ENCODE peak calls at places on chromosomes 1 and 21, in four cellular contexts. G is ovary, J is prostate gland, I is heart right ventricle. X is an unnamed sample.

GRCh38 chr1:61191140-61191720 is 108.9 kb downstream of the NFIA start:
- DNase-seq in I (no peak), J (no peak), G (no peak), X (no peak)

GRCh38 chr1:121558514-121558913 is 373.7 kb downstream of the SRGAP2C start:
- DNase-seq in G (no peak), J (no peak), I (no peak), X (peak; percentile 73)

GRCh38 chr1:77275194-77275593 is 6.6 kb upstream of the AK5 start:
- DNase-seq in I (no peak), G (no peak), J (no peak), X (no peak)

GRCh38 chr1:155209373-155209721 is 852 bp downstream of the MTX1 start:
- DNase-seq in J (no peak), I (no peak), G (no peak), X (no peak)

GRCh38 chr1:55421317-55421716 is 206.2 kb upstream of the USP24 start:
- DNase-seq in G (no peak), J (no peak), I (no peak), X (peak; percentile 60)

GRCh38 chr1:100699744-100700143 is 19.8 kb upstream of the VCAM1 start:
- DNase-seq in I (no peak), G (no peak), J (no peak), X (peak; percentile 38)

GRCh38 chr21:44929799-44930542 is 9.3 kb upstream of the ITGB2 start:
- DNase-seq in J (no peak), G (no peak), I (no peak), X (no peak)

GRCh38 chr21:45533731-45534571 is 8.3 kb downstream of the SLC19A1 start:
- DNase-seq in I (peak; percentile 35), G (peak; percentile 21), J (no peak), X (no peak)

GRCh38 chr1:66248257-66248656 is 285.7 kb upstream of the SGIP1 start:
- DNase-seq in G (no peak), I (no peak), J (no peak), X (no peak)

GRCh38 chr1:159944623-159945455 is 574 bp downstream of the IGSF9 start:
- DNase-seq in I (no peak), G (no peak), J (no peak), X (no peak)

GRCh38 chr1:152380932-152381331 is 21.1 kb upstream of the FLG2 start:
- DNase-seq in G (no peak), J (no peak), I (no peak), X (no peak)
- H3K9me3 ChIP-seq in G (no peaks in the 10 kb centered on the region), J (no peaks in the 10 kb centered on the region), I (no peaks in the 10 kb centered on the region), X (no peaks in the 10 kb centered on the region)

GRCh38 chr1:231419738-231420298 is 2.3 kb downstream of the EGLN1 start:
- DNase-seq in I (no peak), G (no peak), J (no peak), X (no peak)

GRCh38 chr1:231417503-231417902 is 4.6 kb downstream of the EGLN1 start:
- DNase-seq in J (no peak), G (no peak), I (no peak), X (no peak)

GRCh38 chr1:231418101-231418740 is 3.9 kb downstream of the EGLN1 start:
- DNase-seq in I (no peak), J (no peak), G (no peak), X (peak; percentile 85)

GRCh38 chr1:231419147-231419546 is 2.9 kb downstream of the EGLN1 start:
- DNase-seq in J (no peak), I (no peak), G (no peak), X (peak; percentile 22)

DNA sequence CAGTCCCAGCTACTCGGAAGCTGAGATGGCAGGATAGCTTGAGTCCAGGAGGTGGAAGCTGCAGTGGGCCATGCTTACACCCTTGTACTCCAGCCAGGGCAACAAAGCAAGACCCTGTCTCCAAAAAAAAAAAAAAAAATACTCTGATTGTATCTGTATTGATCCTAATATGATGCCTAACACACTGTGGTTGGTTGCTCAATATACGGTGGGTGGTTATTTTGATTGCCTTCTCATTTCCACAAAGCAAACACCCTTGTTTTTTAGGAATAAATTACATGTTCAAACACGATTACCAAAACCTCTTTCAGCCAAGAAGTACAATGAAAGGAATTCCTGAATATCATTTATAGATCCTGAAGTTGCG is 3.4 kb downstream of the EGLN1 start:
- DNase-seq in I (no peak), G (no peak), J (no peak), X (no peak)
- H3K4me1 ChIP-seq in I (peaks cover 61% of the 10 kb centered on the region), G (peaks cover 16% of the 10 kb centered on the region), J (peaks cover 5% of the 10 kb centered on the region), X (peaks cover 43% of the 10 kb centered on the region)

DNA sequence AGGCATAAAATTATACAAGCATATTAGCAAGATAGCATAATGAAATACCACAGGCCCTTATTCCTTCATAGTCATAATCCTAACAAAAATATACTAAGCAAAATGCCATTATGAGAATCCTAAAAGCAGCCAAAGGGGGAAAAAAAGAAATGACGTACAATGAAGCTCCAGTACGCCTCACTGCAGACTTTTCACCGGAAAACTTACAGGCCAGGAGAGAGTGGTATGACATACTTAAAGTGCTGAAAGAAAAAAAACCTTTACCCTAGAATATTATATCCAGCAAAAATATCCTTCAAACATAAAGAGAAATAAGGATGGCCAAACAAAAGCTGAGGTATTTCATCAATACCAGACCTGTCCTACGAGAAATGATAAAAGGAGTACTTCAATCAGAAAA is 19.5 kb downstream of the ZNF695 start:
- DNase-seq in J (no peak), G (no peak), I (no peak), X (no peak)
- H3K9me3 ChIP-seq in J (no peaks in the 10 kb centered on the region), G (peaks cover 10% of the 10 kb centered on the region), I (peaks cover 100% of the 10 kb centered on the region), X (peaks cover 86% of the 10 kb centered on the region)

GRCh38 chr1:8093221-8093980 is 67.3 kb upstream of the ERRFI1 start:
- DNase-seq in I (no peak), J (no peak), G (no peak), X (no peak)
- H3K4me1 ChIP-seq in I (peaks cover 11% of the 10 kb centered on the region), J (peaks cover 9% of the 10 kb centered on the region), G (peaks cover 6% of the 10 kb centered on the region), X (peaks cover 82% of the 10 kb centered on the region)

GRCh38 chr1:5658340-5659316 is 333.6 kb downstream of the NPHP4 start:
- DNase-seq in I (no peak), J (no peak), G (no peak), X (no peak)

GRCh38 chr1:5661196-5662130 is 330.8 kb downstream of the NPHP4 start:
- DNase-seq in J (no peak), I (peak; percentile 42), G (no peak), X (no peak)

GRCh38 chr1:5662362-5663126 is 329.7 kb downstream of the NPHP4 start:
- DNase-seq in I (no peak), G (no peak), J (no peak), X (no peak)

GRCh38 chr1:5659606-5660005 is 332.6 kb downstream of the NPHP4 start:
- DNase-seq in J (no peak), I (no peak), G (no peak), X (no peak)

GRCh38 chr1:5660141-5660935 is 331.9 kb downstream of the NPHP4 start:
- DNase-seq in J (peak; percentile 30), I (no peak), G (no peak), X (no peak)
- H3K9me3 ChIP-seq in J (no peaks in the 10 kb centered on the region), I (peaks cover 2% of the 10 kb centered on the region), G (no peaks in the 10 kb centered on the region), X (no peaks in the 10 kb centered on the region)

GRCh38 chr1:31576743-31577455 is 584 bp downstream of the TINAGL1 start:
- DNase-seq in I (no peak), G (no peak), J (no peak), X (no peak)
- H3K4me1 ChIP-seq in I (peaks cover 60% of the 10 kb centered on the region), G (peaks cover 28% of the 10 kb centered on the region), J (no peaks in the 10 kb centered on the region), X (peaks cover 74% of the 10 kb centered on the region)

DNA sequence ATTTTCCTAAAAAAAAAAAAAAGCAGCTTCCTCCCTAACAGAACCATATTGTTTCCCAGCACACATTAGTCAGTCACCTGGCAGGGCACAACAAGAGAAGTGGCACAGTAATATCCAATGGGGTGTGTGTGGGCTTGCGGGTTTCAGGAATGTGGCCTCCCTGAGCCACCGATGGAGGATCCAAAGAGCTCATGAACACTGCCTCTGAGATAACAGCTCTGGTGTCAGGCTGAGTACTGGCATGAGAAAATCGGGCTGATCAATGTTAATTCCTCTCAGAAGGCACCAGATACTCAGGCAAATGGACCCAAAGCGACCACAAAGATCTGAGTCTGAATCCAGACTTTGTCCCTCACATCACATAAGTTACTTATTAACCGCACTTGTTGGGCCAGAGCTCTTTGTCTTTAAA is 2.2 kb upstream of the LYPD8 start:
- DNase-seq in G (no peak), I (no peak), J (no peak), X (no peak)
- H3K9me3 ChIP-seq in G (no peaks in the 10 kb centered on the region), I (peaks cover 16% of the 10 kb centered on the region), J (no peaks in the 10 kb centered on the region), X (peaks cover 4% of the 10 kb centered on the region)

X was measured in PC-3.